ENCODE peak calls at places on chromosomes 7 and 10, in six cellular contexts. J, G, B, I, U and Z are unnamed samples.
A peak's percentile ranks its signal among the peaks of the same experiment; 100 is the strongest.

GRCh38 chr10:61465807-61466425 is 12.7 kb upstream of the TMEM26 start:
- DNase-seq in G (no peak), I (no peak), U (no peak), J (peak; percentile 58), B (no peak), Z (peak; percentile 36)

GRCh38 chr7:150410680-150411346 is 31.7 kb downstream of the ZNF775 start:
- DNase-seq in B (no peak), J (peak; percentile 24), G (no peak), U (no peak), I (no peak), Z (no peak)

GRCh38 chr10:80094236-80094635 is 15.8 kb downstream of the TMEM254 start:
- DNase-seq in I (no peak), B (no peak), U (no peak), G (no peak), J (no peak), Z (peak; percentile 58)

GRCh38 chr7:8387551-8388256 is 45.7 kb upstream of the NXPH1 start:
- DNase-seq in J (no peak), I (no peak), B (no peak), G (no peak), U (no peak), Z (no peak)

GRCh38 chr10:6173203-6173602 is 29.5 kb upstream of the PFKFB3 start:
- DNase-seq in U (peak; percentile 65), G (no peak), I (peak; percentile 45), J (no peak), B (no peak), Z (no peak)

GRCh38 chr7:123655614-123656013 is at the start of gene LMOD2:
- DNase-seq in U (no peak), I (no peak), J (no peak), G (no peak), B (no peak), Z (no peak)

GRCh38 chr7:80584778-80585177 is 53.7 kb upstream of the CD36 start:
- DNase-seq in I (no peak), U (no peak), B (no peak), J (peak; percentile 60), G (no peak), Z (peak; percentile 75)

GRCh38 chr7:117664047-117664446 is 184.2 kb downstream of the CFTR start:
- DNase-seq in I (no peak), B (no peak), G (no peak), U (no peak), J (no peak), Z (no peak)

GRCh38 chr7:2966466-2967078 is 77.1 kb downstream of the CARD11 start:
- DNase-seq in J (no peak), G (no peak), B (no peak), I (no peak), U (no peak), Z (no peak)

GRCh38 chr10:128215733-128216132 is 89.5 kb upstream of the MKI67 start:
- DNase-seq in I (no peak), U (no peak), G (no peak), B (no peak), J (no peak), Z (no peak)

GRCh38 chr10:90857635-90858488 is at the start of gene HTR7:
- DNase-seq in J (peak; percentile 33), B (peak; percentile 74), I (peak; percentile 57), G (peak; percentile 38), U (peak; percentile 28), Z (peak; percentile 46)

GRCh38 chr10:35456175-35456574 is 119.9 kb downstream of the CCNY start:
- DNase-seq in G (no peak), B (no peak), U (no peak), J (no peak), I (no peak), Z (no peak)

GRCh38 chr7:120873367-120873766 is 15.4 kb upstream of the TSPAN12 start:
- DNase-seq in U (no peak), J (no peak), B (no peak), G (no peak), I (no peak), Z (no peak)

GRCh38 chr7:48899932-48900331 is 24.4 kb upstream of the CDC14C start:
- DNase-seq in J (peak; percentile 69), B (no peak), G (no peak), I (no peak), U (no peak), Z (peak; percentile 69)

GRCh38 chr7:132541656-132542055 is 34.6 kb downstream of the PLXNA4 start:
- DNase-seq in B (no peak), U (no peak), J (no peak), I (no peak), G (no peak), Z (no peak)

GRCh38 chr7:125424721-125425120 is 495.1 kb upstream of the POT1 start:
- DNase-seq in J (peak; percentile 1), I (no peak), G (no peak), B (no peak), U (no peak), Z (no peak)

DNA sequence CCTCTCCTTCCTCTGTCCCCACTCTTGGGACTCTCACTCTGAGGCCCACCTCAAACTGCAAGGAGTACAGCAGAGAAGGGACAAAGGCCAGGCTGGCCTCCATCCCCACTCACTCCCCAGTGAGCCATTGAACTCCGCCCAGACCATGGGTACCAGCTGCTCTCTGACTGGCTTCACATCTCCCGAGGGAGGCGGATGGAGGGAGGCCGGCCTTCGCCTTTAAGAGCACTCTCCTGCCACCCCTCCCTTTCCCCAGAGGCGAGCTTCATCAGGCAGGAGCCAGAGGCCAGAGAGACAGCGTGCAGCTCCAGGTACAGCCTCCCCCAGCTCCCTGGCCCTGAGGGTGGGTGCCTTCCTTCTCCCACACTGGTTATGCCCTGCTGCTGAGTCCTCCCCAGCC is 1.8 kb upstream of the LDB3 start:
- DNase-seq in G (no peak), I (no peak), U (no peak), B (no peak), J (no peak), Z (no peak)
- H3K4me3 ChIP-seq in G (peak overlapping the region; percentile 51), I (no peak overlapping the region), U (no peak overlapping the region), B (no peak overlapping the region), J (no peak overlapping the region), Z (no peak overlapping the region)

GRCh38 chr7:134845461-134845860 is 66.0 kb downstream of the CALD1 start:
- DNase-seq in G (no peak), U (peak; percentile 24), J (no peak), B (no peak), I (no peak), Z (no peak)
- TF ChIP-seq CTCF in G (peak; percentile 23), U (peak; percentile 60), J (peak; percentile 32), B (no peak), I (peak; percentile 26), Z (peak; percentile 48)

GRCh38 chr7:27105161-27106122 is 3.0 kb upstream of the HOXA2 start:
- DNase-seq in I (no peak), B (no peak), G (no peak), U (no peak), J (no peak), Z (no peak)
- H3K4me3 ChIP-seq in I (no peak overlapping the region), B (no peak overlapping the region), G (no peak overlapping the region), U (no peak overlapping the region), J (no peak overlapping the region), Z (no peak overlapping the region)

DNA sequence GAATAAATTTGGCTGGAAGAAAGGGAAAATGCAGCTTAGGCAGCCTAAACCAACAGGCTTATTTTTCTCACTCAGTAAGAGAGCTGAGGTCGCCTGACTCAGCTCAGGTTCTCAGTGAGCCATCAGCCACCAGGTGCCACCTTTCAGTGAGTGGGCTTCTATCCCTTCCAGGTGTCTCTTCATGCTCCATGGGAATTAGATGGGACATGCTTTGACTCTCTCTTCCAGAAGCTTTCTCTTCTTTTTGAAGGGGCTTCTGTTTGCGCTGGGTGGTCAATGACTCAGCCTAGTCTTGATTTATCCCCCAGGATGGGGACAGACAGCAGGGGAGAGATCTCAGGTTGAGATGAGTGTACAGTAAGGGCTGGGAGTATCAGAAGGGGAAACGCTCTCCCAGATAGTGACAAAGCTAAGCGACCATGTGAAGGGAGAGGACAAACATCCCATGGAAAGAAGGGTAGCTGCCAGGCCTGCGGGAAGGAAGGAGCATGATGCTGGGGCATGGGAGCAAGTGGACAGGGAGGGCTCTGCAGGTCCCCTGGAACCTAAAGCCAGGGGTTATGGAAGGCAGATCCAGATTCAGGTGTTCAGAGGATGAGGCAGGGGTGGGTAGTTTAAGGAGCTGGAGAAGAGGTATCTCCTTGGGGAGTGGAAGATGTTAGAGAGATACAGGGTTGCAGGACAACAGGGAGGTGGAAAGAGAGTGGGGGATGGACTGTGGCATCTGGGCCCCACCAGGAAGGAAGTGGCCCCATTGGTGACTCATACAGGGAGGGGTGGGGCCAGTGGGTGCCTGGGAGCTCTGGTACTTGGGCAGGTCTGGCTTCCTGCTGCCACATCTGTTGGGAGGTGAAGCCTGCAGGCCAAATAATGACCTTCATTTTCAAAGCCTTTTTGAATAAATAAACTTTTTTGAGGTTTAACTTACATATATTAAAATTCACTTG is 32.5 kb downstream of the OGDH start:
- DNase-seq in B (peak; percentile 44), I (peak; percentile 88), U (peak; percentile 79), G (peak; percentile 73), J (peak; percentile 80), Z (peak; percentile 78)
- TF ChIP-seq CTCF in B (no peak), I (no peak), U (peak; percentile 31), G (no peak), J (no peak), Z (no peak)

DNA sequence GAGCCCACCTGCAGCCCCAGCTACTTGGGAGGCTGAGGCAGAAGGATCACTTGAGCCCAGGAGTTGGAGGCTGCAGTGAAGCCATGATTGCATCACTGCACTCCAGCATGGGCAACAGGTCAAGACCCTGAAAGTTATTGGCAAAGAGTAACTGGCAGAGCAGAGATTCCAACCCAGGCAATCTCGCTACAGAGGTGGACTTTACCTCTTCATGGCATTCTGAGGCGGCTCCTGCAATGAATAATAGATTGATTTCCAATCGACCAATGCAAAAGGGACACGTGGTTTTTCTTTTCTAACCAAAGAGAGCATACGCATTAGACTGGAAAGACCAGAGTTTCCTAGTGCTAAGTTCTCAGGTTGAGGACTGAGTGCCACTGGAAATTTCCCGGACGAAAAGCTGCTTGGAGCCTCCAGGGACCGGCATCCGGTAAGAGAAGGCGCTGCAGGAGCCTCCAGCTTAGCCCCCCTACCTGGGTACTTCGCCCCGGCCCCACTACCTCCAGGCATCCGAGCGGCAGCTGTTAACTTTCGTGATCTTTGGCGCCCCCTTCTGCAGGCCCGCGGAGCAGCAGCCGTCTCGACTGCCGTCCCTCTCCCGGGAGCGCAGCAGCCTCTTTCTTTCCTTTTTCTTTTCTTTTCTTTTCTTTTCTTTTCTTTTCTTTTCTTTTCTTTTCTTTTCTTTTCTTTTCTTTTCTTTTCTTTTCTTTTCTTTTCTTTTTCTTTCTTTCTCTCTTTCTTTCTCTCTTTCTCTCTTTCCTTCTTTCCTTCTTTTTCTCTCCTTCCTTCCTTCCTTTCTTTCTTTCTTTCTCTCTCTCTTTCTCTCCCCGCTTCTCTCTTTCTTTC is 4.1 kb downstream of the MBLAC1 start:
- DNase-seq in G (peak; percentile 72), U (peak; percentile 78), I (peak; percentile 90), J (peak; percentile 40), B (peak; percentile 81), Z (peak; percentile 56)
- H3K4me3 ChIP-seq in G (peak overlapping the region; percentile 19), U (no peak overlapping the region), I (no peak overlapping the region), J (no peak overlapping the region), B (no peak overlapping the region), Z (no peak overlapping the region)

GRCh38 chr10:14684363-14684762 is 90.3 kb downstream of the FAM107B start:
- DNase-seq in I (no peak), G (no peak), J (peak; percentile 11), U (no peak), B (no peak), Z (no peak)

GRCh38 chr10:14678637-14679036 is 96.1 kb downstream of the FAM107B start:
- DNase-seq in I (no peak), G (no peak), J (no peak), U (no peak), B (no peak), Z (no peak)

GRCh38 chr10:14681305-14681704 is 93.4 kb downstream of the FAM107B start:
- DNase-seq in J (no peak), G (no peak), B (no peak), I (no peak), U (no peak), Z (no peak)

GRCh38 chr10:14683246-14683645 is 91.5 kb downstream of the FAM107B start:
- DNase-seq in B (no peak), I (no peak), G (no peak), J (peak; percentile 31), U (no peak), Z (no peak)

GRCh38 chr10:14681802-14682201 is 92.9 kb downstream of the FAM107B start:
- DNase-seq in I (no peak), G (no peak), J (no peak), U (no peak), B (no peak), Z (no peak)
- TF ChIP-seq CTCF in I (no peak), G (no peak), J (no peak), U (no peak), B (no peak), Z (no peak)